ENCODE peak calls at places on chromosomes 7 and 10, in five cellular contexts. S is suprapubic skin, Z is HCT116, P is right lobe of liver, H is adrenal gland. I is an unnamed sample.

GRCh38 chr10:4807803-4808507 is 18.1 kb upstream of the AKR1E2 start:
- DNase-seq in S (no peak), Z (no peak), P (no peak), H (no peak), I (peak)

GRCh38 chr7:78702770-78703169 is 750.7 kb downstream of the MAGI2 start:
- DNase-seq in S (no peak), Z (no peak), P (no peak), H (no peak), I (peak)

GRCh38 chr7:26087321-26088091 is 64.5 kb upstream of the NFE2L3 start:
- DNase-seq in S (no peak), Z (no peak), P (no peak), H (no peak), I (no peak)

GRCh38 chr7:8871716-8872115 is 438.3 kb downstream of the NXPH1 start:
- DNase-seq in S (no peak), Z (no peak), P (no peak), H (no peak), I (no peak)

GRCh38 chr10:21712975-21713374 is 178.9 kb downstream of the MLLT10 start:
- DNase-seq in S (no peak), Z (no peak), P (no peak), H (no peak), I (no peak)

GRCh38 chr7:149729983-149730801 is 43.2 kb downstream of the ZNF467 start:
- DNase-seq in S (no peak), Z (no peak), P (no peak), H (no peak), I (no peak)

GRCh38 chr7:31458203-31458602 is 55.7 kb upstream of the ITPRID1 start:
- DNase-seq in S (no peak), Z (no peak), P (no peak), H (no peak), I (no peak)

GRCh38 chr7:128420773-128421172 is 11.0 kb upstream of the IMPDH1 start:
- DNase-seq in S (no peak), Z (no peak), P (no peak), H (no peak), I (no peak)

GRCh38 chr7:27551803-27552202 is 110.9 kb downstream of the HIBADH start:
- DNase-seq in S (no peak), Z (no peak), P (no peak), H (no peak), I (no peak)

GRCh38 chr10:6002809-6003500 is 25.6 kb upstream of the IL15RA start:
- DNase-seq in S (no peak), Z (no peak), P (no peak), H (no peak), I (no peak)

GRCh38 chr10:69088801-69089501 is 1.0 kb downstream of the SRGN start:
- DNase-seq in S (no peak), Z (no peak), P (no peak), H (no peak), I (peak)
- TF ChIP-seq POLR2A in S (peak), Z (no peak), P (peak), H (peak), I (no peak)

GRCh38 chr7:142853739-142854504 is 954 bp upstream of the EPHB6 start:
- DNase-seq in S (peak), Z (peak), P (peak), H (peak), I (peak)

GRCh38 chr7:142856565-142857245 is 1.8 kb downstream of the EPHB6 start:
- DNase-seq in S (no peak), Z (no peak), P (no peak), H (no peak), I (no peak)

GRCh38 chr7:142855401-142855743 is 496 bp downstream of the EPHB6 start:
- DNase-seq in S (no peak), Z (no peak), P (no peak), H (no peak), I (no peak)

GRCh38 chr7:142855756-142856564 is 1.1 kb downstream of the EPHB6 start:
- DNase-seq in S (peak), Z (no peak), P (peak), H (no peak), I (no peak)

GRCh38 chr7:142854505-142855400 is at the start of gene EPHB6:
- DNase-seq in S (peak), Z (no peak), P (peak), H (peak), I (no peak)
- TF ChIP-seq POLR2A in S (no peak), Z (no peak), P (peak), H (no peak), I (no peak)

GRCh38 chr10:103838851-103839512 is 16.4 kb downstream of the SH3PXD2A start:
- DNase-seq in S (peak), Z (no peak), P (no peak), H (no peak), I (no peak)

GRCh38 chr10:103836776-103837344 is 18.5 kb downstream of the SH3PXD2A start:
- DNase-seq in S (peak), Z (no peak), P (no peak), H (no peak), I (no peak)

GRCh38 chr10:103836273-103836672 is 19.1 kb downstream of the SH3PXD2A start:
- DNase-seq in S (no peak), Z (no peak), P (no peak), H (no peak), I (no peak)

GRCh38 chr10:103838095-103838395 is 17.3 kb downstream of the SH3PXD2A start:
- DNase-seq in S (peak), Z (no peak), P (no peak), H (no peak), I (no peak)

DNA sequence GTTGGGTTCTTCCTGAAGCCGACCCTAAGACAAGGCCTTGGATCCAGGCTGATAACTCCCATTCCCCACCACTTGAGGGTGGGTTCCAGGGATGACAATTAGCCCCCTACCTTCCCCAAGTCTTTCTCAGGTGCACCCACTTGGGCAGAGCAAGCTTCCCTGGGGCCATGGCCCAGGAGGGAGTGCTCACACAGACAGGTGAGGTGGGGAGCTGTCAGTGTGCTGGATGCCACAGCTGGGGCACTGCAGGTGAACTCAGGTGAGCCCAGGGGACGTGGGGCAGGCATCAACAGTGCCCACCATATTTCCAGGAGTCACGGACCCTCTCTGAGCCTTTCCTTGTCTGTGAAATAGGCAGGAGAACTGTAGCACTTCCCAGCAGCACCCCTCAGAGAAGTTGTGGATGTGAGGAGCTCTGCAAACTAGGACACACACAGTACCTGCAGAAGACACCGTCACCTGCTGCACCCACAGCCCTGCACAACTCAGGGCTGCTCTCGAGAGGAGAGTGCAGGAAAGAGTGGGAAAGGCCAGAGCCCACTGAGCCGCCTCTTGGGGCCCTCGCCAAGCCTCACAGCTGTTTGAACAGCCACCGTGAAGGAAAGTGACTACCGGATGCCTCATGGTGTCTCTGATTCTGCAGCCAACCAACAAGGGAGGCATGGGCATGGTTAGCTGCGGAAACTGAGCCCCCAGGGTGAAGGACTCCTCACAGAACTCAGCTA is 17.8 kb downstream of the SH3PXD2A start:
- DNase-seq in S (peak), Z (no peak), P (no peak), H (no peak), I (no peak)
- TF ChIP-seq POLR2A in S (no peak), Z (no peak), P (no peak), H (no peak), I (no peak)

DNA sequence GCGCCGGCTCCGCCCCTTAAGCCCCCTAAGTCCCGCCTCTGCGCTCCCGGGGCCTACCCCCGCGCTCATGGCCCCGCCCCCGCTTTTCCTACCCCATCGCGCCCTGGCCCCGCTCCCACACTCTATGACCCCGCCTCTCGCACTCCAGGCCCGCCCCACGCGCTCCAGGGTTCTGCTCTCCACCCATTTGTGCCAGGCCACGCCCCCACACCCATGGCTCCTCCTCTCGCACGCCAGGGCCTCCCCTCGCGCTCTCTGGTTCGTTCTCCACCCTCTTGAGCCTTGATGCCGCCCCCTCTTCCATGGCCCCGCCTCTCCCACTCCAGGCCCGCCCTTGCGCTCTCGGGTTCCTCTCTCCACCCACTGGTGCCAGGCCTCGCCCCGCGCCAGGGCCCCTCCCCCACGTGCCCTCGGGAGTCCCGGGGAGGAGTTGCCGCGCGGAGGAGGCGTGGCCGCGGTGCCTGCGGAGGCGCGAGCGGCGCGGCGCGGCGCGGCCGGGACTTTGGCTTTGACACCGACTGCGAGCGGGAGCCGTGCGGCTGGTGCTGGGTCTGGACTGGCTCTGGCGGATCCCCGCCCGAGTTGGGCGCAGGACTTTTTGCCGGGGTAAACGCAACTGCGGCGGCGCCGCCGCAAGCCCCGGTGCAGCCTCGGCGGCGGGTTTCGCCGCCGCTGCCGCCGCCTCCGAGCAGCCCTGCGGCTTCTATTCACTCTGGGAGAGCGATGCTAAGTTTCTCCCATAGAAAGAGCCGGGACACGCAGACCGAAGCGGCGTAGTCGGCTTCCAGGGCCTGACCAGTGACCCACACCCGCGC is at the start of gene EEPD1:
- DNase-seq in S (peak), Z (peak), P (peak), H (peak), I (peak)
- TF ChIP-seq POLR2A in S (peak), Z (peak), P (peak), H (peak), I (peak)

DNA sequence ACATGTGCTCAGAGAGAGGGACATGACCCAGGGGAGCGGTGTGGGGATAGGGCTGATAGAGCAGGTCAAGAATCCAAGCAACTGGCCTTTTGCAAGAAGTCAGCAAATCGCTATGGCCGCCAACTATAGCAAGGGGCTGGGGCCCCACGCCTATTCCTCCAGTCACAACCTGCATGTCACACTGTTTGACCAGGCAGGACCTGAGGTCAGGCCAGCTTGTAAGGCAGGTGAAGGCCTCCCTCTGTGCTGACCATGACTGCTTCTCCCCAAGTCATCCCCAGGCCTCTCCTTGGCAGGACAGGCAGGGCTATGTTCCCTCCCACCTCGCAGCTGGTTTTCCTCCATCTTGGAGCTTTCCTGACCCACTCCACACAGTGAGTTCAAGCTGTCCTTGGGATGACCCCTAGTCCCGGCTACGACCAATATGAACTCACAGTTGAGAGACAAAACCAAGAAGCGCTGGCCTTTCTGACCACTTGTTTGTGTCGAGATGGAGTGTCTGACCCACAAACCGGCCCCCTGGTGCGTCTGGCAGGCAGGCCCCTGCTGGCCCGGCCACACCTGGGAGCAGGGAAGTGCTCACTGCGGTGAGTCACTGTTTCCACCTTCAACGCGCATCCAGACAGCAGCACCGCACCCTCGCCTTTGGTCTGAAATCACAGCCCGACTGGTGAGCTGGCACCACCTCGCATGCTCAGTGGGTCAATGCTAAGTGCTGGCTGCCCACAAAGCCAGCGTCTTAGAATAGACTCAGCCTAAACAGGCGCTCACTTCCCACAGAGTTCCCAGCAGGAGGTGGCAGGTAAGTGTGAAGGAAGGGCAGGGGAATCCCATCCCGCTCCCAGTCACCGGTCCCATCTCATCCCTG is 81.4 kb downstream of the VWA2 start:
- DNase-seq in S (no peak), Z (peak), P (no peak), H (peak), I (peak)
- TF ChIP-seq POLR2A in S (no peak), Z (no peak), P (no peak), H (no peak), I (no peak)